ENCODE peak calls at places on chromosomes 5 and 9, in seven cellular contexts. One of them, this sample, is unnamed.

GRCh38 chr5:69493235-69493925 is 790 bp downstream of the OCLN start:
- DNase-seq in stimulated activated CD8-positive, alpha-beta memory T cell treated with anti-CD3 and anti-CD28 coated beads, Interleukin-15, amount 100 ng/mL, for 1 hour: no peak
- DNase-seq in D721Med: no peak
- DNase-seq in activated naive CD4-positive, alpha-beta T cell treated with anti-CD3 and anti-CD28 coated beads for 36 hours: peak
- DNase-seq in cerebellum: peak
- DNase-seq in substantia nigra: peak
- DNase-seq in SW 1271: peak
- DNase-seq in this sample: peak

GRCh38 chr9:13239208-13239607 is 40.3 kb downstream of the MPDZ start:
- DNase-seq in activated naive CD4-positive, alpha-beta T cell treated with anti-CD3 and anti-CD28 coated beads for 36 hours: no peak
- DNase-seq in cerebellum: no peak
- DNase-seq in SW 1271: no peak
- DNase-seq in substantia nigra: no peak
- DNase-seq in stimulated activated CD8-positive, alpha-beta memory T cell treated with anti-CD3 and anti-CD28 coated beads, Interleukin-15, amount 100 ng/mL, for 1 hour: no peak
- DNase-seq in D721Med: no peak
- DNase-seq in this sample: no peak

GRCh38 chr5:80250801-80251200 is 5.0 kb downstream of the SERINC5 start:
- DNase-seq in SW 1271: no peak
- DNase-seq in stimulated activated CD8-positive, alpha-beta memory T cell treated with anti-CD3 and anti-CD28 coated beads, Interleukin-15, amount 100 ng/mL, for 1 hour: no peak
- DNase-seq in D721Med: no peak
- DNase-seq in activated naive CD4-positive, alpha-beta T cell treated with anti-CD3 and anti-CD28 coated beads for 36 hours: no peak
- DNase-seq in cerebellum: no peak
- DNase-seq in substantia nigra: no peak
- DNase-seq in this sample: no peak

GRCh38 chr5:25119654-25120053 is 474.9 kb upstream of the CDH10 start:
- DNase-seq in SW 1271: no peak
- DNase-seq in stimulated activated CD8-positive, alpha-beta memory T cell treated with anti-CD3 and anti-CD28 coated beads, Interleukin-15, amount 100 ng/mL, for 1 hour: no peak
- DNase-seq in substantia nigra: no peak
- DNase-seq in D721Med: no peak
- DNase-seq in activated naive CD4-positive, alpha-beta T cell treated with anti-CD3 and anti-CD28 coated beads for 36 hours: no peak
- DNase-seq in cerebellum: no peak
- DNase-seq in this sample: no peak

GRCh38 chr9:29945012-29945411 is 2371.7 kb upstream of the C9orf72 start:
- DNase-seq in SW 1271: no peak
- DNase-seq in stimulated activated CD8-positive, alpha-beta memory T cell treated with anti-CD3 and anti-CD28 coated beads, Interleukin-15, amount 100 ng/mL, for 1 hour: no peak
- DNase-seq in substantia nigra: no peak
- DNase-seq in D721Med: no peak
- DNase-seq in activated naive CD4-positive, alpha-beta T cell treated with anti-CD3 and anti-CD28 coated beads for 36 hours: no peak
- DNase-seq in cerebellum: no peak
- DNase-seq in this sample: no peak

GRCh38 chr5:1661311-1661710 is 137.6 kb upstream of the LPCAT1 start:
- DNase-seq in cerebellum: no peak
- DNase-seq in SW 1271: no peak
- DNase-seq in D721Med: no peak
- DNase-seq in stimulated activated CD8-positive, alpha-beta memory T cell treated with anti-CD3 and anti-CD28 coated beads, Interleukin-15, amount 100 ng/mL, for 1 hour: no peak
- DNase-seq in activated naive CD4-positive, alpha-beta T cell treated with anti-CD3 and anti-CD28 coated beads for 36 hours: no peak
- DNase-seq in substantia nigra: no peak
- DNase-seq in this sample: no peak

GRCh38 chr5:6365977-6366590 is 12.3 kb downstream of the MED10 start:
- DNase-seq in substantia nigra: no peak
- DNase-seq in SW 1271: no peak
- DNase-seq in activated naive CD4-positive, alpha-beta T cell treated with anti-CD3 and anti-CD28 coated beads for 36 hours: no peak
- DNase-seq in D721Med: no peak
- DNase-seq in stimulated activated CD8-positive, alpha-beta memory T cell treated with anti-CD3 and anti-CD28 coated beads, Interleukin-15, amount 100 ng/mL, for 1 hour: no peak
- DNase-seq in cerebellum: peak
- DNase-seq in this sample: no peak

GRCh38 chr9:70789086-70789485 is 332.3 kb downstream of the TRPM3 start:
- DNase-seq in D721Med: no peak
- DNase-seq in substantia nigra: no peak
- DNase-seq in activated naive CD4-positive, alpha-beta T cell treated with anti-CD3 and anti-CD28 coated beads for 36 hours: no peak
- DNase-seq in stimulated activated CD8-positive, alpha-beta memory T cell treated with anti-CD3 and anti-CD28 coated beads, Interleukin-15, amount 100 ng/mL, for 1 hour: no peak
- DNase-seq in SW 1271: no peak
- DNase-seq in cerebellum: no peak
- DNase-seq in this sample: no peak

GRCh38 chr5:113748403-113748802 is 234.9 kb downstream of the YTHDC2 start:
- DNase-seq in activated naive CD4-positive, alpha-beta T cell treated with anti-CD3 and anti-CD28 coated beads for 36 hours: no peak
- DNase-seq in SW 1271: no peak
- DNase-seq in substantia nigra: no peak
- DNase-seq in D721Med: no peak
- DNase-seq in stimulated activated CD8-positive, alpha-beta memory T cell treated with anti-CD3 and anti-CD28 coated beads, Interleukin-15, amount 100 ng/mL, for 1 hour: no peak
- DNase-seq in cerebellum: no peak
- DNase-seq in this sample: no peak

GRCh38 chr9:108300296-108301287 is 555.2 kb downstream of the ACTL7B start:
- DNase-seq in SW 1271: no peak
- DNase-seq in cerebellum: no peak
- DNase-seq in activated naive CD4-positive, alpha-beta T cell treated with anti-CD3 and anti-CD28 coated beads for 36 hours: no peak
- DNase-seq in D721Med: no peak
- DNase-seq in substantia nigra: no peak
- DNase-seq in stimulated activated CD8-positive, alpha-beta memory T cell treated with anti-CD3 and anti-CD28 coated beads, Interleukin-15, amount 100 ng/mL, for 1 hour: no peak
- DNase-seq in this sample: no peak

GRCh38 chr5:133963493-133964128 is 4.8 kb downstream of the C5orf15 start:
- DNase-seq in SW 1271: no peak
- DNase-seq in D721Med: no peak
- DNase-seq in activated naive CD4-positive, alpha-beta T cell treated with anti-CD3 and anti-CD28 coated beads for 36 hours: no peak
- DNase-seq in substantia nigra: no peak
- DNase-seq in cerebellum: no peak
- DNase-seq in stimulated activated CD8-positive, alpha-beta memory T cell treated with anti-CD3 and anti-CD28 coated beads, Interleukin-15, amount 100 ng/mL, for 1 hour: no peak
- DNase-seq in this sample: no peak

GRCh38 chr5:55409775-55410174 is 102.0 kb downstream of the MTREX start:
- DNase-seq in D721Med: no peak
- DNase-seq in SW 1271: no peak
- DNase-seq in substantia nigra: no peak
- DNase-seq in stimulated activated CD8-positive, alpha-beta memory T cell treated with anti-CD3 and anti-CD28 coated beads, Interleukin-15, amount 100 ng/mL, for 1 hour: no peak
- DNase-seq in activated naive CD4-positive, alpha-beta T cell treated with anti-CD3 and anti-CD28 coated beads for 36 hours: no peak
- DNase-seq in cerebellum: no peak
- DNase-seq in this sample: no peak

GRCh38 chr5:14078716-14079115 is 64.4 kb upstream of the TRIO start:
- DNase-seq in D721Med: no peak
- DNase-seq in cerebellum: no peak
- DNase-seq in activated naive CD4-positive, alpha-beta T cell treated with anti-CD3 and anti-CD28 coated beads for 36 hours: no peak
- DNase-seq in SW 1271: no peak
- DNase-seq in substantia nigra: no peak
- DNase-seq in stimulated activated CD8-positive, alpha-beta memory T cell treated with anti-CD3 and anti-CD28 coated beads, Interleukin-15, amount 100 ng/mL, for 1 hour: no peak
- DNase-seq in this sample: no peak

GRCh38 chr5:111772456-111772855 is 15.5 kb upstream of the NREP start:
- DNase-seq in substantia nigra: no peak
- DNase-seq in SW 1271: peak
- DNase-seq in activated naive CD4-positive, alpha-beta T cell treated with anti-CD3 and anti-CD28 coated beads for 36 hours: peak
- DNase-seq in D721Med: no peak
- DNase-seq in cerebellum: no peak
- DNase-seq in stimulated activated CD8-positive, alpha-beta memory T cell treated with anti-CD3 and anti-CD28 coated beads, Interleukin-15, amount 100 ng/mL, for 1 hour: no peak
- DNase-seq in this sample: peak

GRCh38 chr5:156846914-156847313 is 3.2 kb upstream of the PPP1R2B start:
- DNase-seq in SW 1271: no peak
- DNase-seq in cerebellum: no peak
- DNase-seq in substantia nigra: no peak
- DNase-seq in D721Med: no peak
- DNase-seq in activated naive CD4-positive, alpha-beta T cell treated with anti-CD3 and anti-CD28 coated beads for 36 hours: no peak
- DNase-seq in stimulated activated CD8-positive, alpha-beta memory T cell treated with anti-CD3 and anti-CD28 coated beads, Interleukin-15, amount 100 ng/mL, for 1 hour: no peak
- DNase-seq in this sample: no peak

GRCh38 chr5:135454946-135455345 is 2.8 kb upstream of the TIFAB start:
- DNase-seq in activated naive CD4-positive, alpha-beta T cell treated with anti-CD3 and anti-CD28 coated beads for 36 hours: no peak
- DNase-seq in SW 1271: no peak
- DNase-seq in stimulated activated CD8-positive, alpha-beta memory T cell treated with anti-CD3 and anti-CD28 coated beads, Interleukin-15, amount 100 ng/mL, for 1 hour: no peak
- DNase-seq in substantia nigra: no peak
- DNase-seq in D721Med: no peak
- DNase-seq in cerebellum: no peak
- DNase-seq in this sample: no peak

GRCh38 chr9:6106576-6107339 is 91.3 kb upstream of the RANBP6 start:
- DNase-seq in cerebellum: peak
- DNase-seq in SW 1271: no peak
- DNase-seq in stimulated activated CD8-positive, alpha-beta memory T cell treated with anti-CD3 and anti-CD28 coated beads, Interleukin-15, amount 100 ng/mL, for 1 hour: no peak
- DNase-seq in substantia nigra: no peak
- DNase-seq in D721Med: no peak
- DNase-seq in activated naive CD4-positive, alpha-beta T cell treated with anti-CD3 and anti-CD28 coated beads for 36 hours: peak
- DNase-seq in this sample: peak

GRCh38 chr9:72399391-72399790 is 34.4 kb upstream of the ZFAND5 start:
- DNase-seq in stimulated activated CD8-positive, alpha-beta memory T cell treated with anti-CD3 and anti-CD28 coated beads, Interleukin-15, amount 100 ng/mL, for 1 hour: no peak
- DNase-seq in D721Med: no peak
- DNase-seq in substantia nigra: no peak
- DNase-seq in SW 1271: no peak
- DNase-seq in activated naive CD4-positive, alpha-beta T cell treated with anti-CD3 and anti-CD28 coated beads for 36 hours: no peak
- DNase-seq in cerebellum: no peak
- DNase-seq in this sample: no peak

GRCh38 chr5:125961150-125961549 is 462.1 kb upstream of the GRAMD2B start:
- DNase-seq in cerebellum: no peak
- DNase-seq in activated naive CD4-positive, alpha-beta T cell treated with anti-CD3 and anti-CD28 coated beads for 36 hours: no peak
- DNase-seq in SW 1271: no peak
- DNase-seq in D721Med: no peak
- DNase-seq in substantia nigra: no peak
- DNase-seq in stimulated activated CD8-positive, alpha-beta memory T cell treated with anti-CD3 and anti-CD28 coated beads, Interleukin-15, amount 100 ng/mL, for 1 hour: no peak
- DNase-seq in this sample: no peak

GRCh38 chr9:88041447-88041846 is 67.1 kb upstream of the CDK20 start:
- DNase-seq in D721Med: no peak
- DNase-seq in activated naive CD4-positive, alpha-beta T cell treated with anti-CD3 and anti-CD28 coated beads for 36 hours: no peak
- DNase-seq in cerebellum: no peak
- DNase-seq in substantia nigra: no peak
- DNase-seq in SW 1271: no peak
- DNase-seq in stimulated activated CD8-positive, alpha-beta memory T cell treated with anti-CD3 and anti-CD28 coated beads, Interleukin-15, amount 100 ng/mL, for 1 hour: no peak
- DNase-seq in this sample: no peak

GRCh38 chr9:113373676-113374392 is 3.0 kb downstream of the HDHD3 start:
- DNase-seq in D721Med: no peak
- DNase-seq in activated naive CD4-positive, alpha-beta T cell treated with anti-CD3 and anti-CD28 coated beads for 36 hours: no peak
- DNase-seq in cerebellum: no peak
- DNase-seq in substantia nigra: no peak
- DNase-seq in SW 1271: no peak
- DNase-seq in stimulated activated CD8-positive, alpha-beta memory T cell treated with anti-CD3 and anti-CD28 coated beads, Interleukin-15, amount 100 ng/mL, for 1 hour: no peak
- DNase-seq in this sample: no peak

GRCh38 chr9:127828262-127829031 is 25.8 kb downstream of the FPGS start:
- DNase-seq in activated naive CD4-positive, alpha-beta T cell treated with anti-CD3 and anti-CD28 coated beads for 36 hours: no peak
- DNase-seq in substantia nigra: peak
- DNase-seq in cerebellum: peak
- DNase-seq in D721Med: no peak
- DNase-seq in SW 1271: no peak
- DNase-seq in stimulated activated CD8-positive, alpha-beta memory T cell treated with anti-CD3 and anti-CD28 coated beads, Interleukin-15, amount 100 ng/mL, for 1 hour: no peak
- DNase-seq in this sample: peak

GRCh38 chr5:79973511-79973910 is 17.6 kb downstream of the MTX3 start:
- DNase-seq in activated naive CD4-positive, alpha-beta T cell treated with anti-CD3 and anti-CD28 coated beads for 36 hours: no peak
- DNase-seq in stimulated activated CD8-positive, alpha-beta memory T cell treated with anti-CD3 and anti-CD28 coated beads, Interleukin-15, amount 100 ng/mL, for 1 hour: no peak
- DNase-seq in D721Med: no peak
- DNase-seq in SW 1271: no peak
- DNase-seq in cerebellum: no peak
- DNase-seq in substantia nigra: no peak
- DNase-seq in this sample: no peak

GRCh38 chr9:77667151-77667550 is 19.0 kb upstream of the GNA14 start:
- DNase-seq in stimulated activated CD8-positive, alpha-beta memory T cell treated with anti-CD3 and anti-CD28 coated beads, Interleukin-15, amount 100 ng/mL, for 1 hour: no peak
- DNase-seq in D721Med: no peak
- DNase-seq in cerebellum: no peak
- DNase-seq in SW 1271: no peak
- DNase-seq in activated naive CD4-positive, alpha-beta T cell treated with anti-CD3 and anti-CD28 coated beads for 36 hours: no peak
- DNase-seq in substantia nigra: no peak
- DNase-seq in this sample: no peak

GRCh38 chr5:111385970-111386831 is 126.1 kb downstream of the STARD4 start:
- DNase-seq in stimulated activated CD8-positive, alpha-beta memory T cell treated with anti-CD3 and anti-CD28 coated beads, Interleukin-15, amount 100 ng/mL, for 1 hour: no peak
- DNase-seq in substantia nigra: peak
- DNase-seq in SW 1271: no peak
- DNase-seq in cerebellum: peak
- DNase-seq in activated naive CD4-positive, alpha-beta T cell treated with anti-CD3 and anti-CD28 coated beads for 36 hours: no peak
- DNase-seq in D721Med: peak
- DNase-seq in this sample: no peak

GRCh38 chr5:99068944-99069650 is 140.3 kb upstream of the CHD1 start:
- DNase-seq in substantia nigra: no peak
- DNase-seq in stimulated activated CD8-positive, alpha-beta memory T cell treated with anti-CD3 and anti-CD28 coated beads, Interleukin-15, amount 100 ng/mL, for 1 hour: no peak
- DNase-seq in activated naive CD4-positive, alpha-beta T cell treated with anti-CD3 and anti-CD28 coated beads for 36 hours: no peak
- DNase-seq in D721Med: no peak
- DNase-seq in SW 1271: no peak
- DNase-seq in cerebellum: no peak
- DNase-seq in this sample: no peak

GRCh38 chr5:106730912-106731311 is 939.8 kb downstream of the EFNA5 start:
- DNase-seq in SW 1271: no peak
- DNase-seq in stimulated activated CD8-positive, alpha-beta memory T cell treated with anti-CD3 and anti-CD28 coated beads, Interleukin-15, amount 100 ng/mL, for 1 hour: no peak
- DNase-seq in cerebellum: no peak
- DNase-seq in activated naive CD4-positive, alpha-beta T cell treated with anti-CD3 and anti-CD28 coated beads for 36 hours: no peak
- DNase-seq in D721Med: no peak
- DNase-seq in substantia nigra: no peak
- DNase-seq in this sample: no peak

GRCh38 chr9:134287591-134288518 is 38.4 kb upstream of the RXRA start:
- DNase-seq in substantia nigra: no peak
- DNase-seq in activated naive CD4-positive, alpha-beta T cell treated with anti-CD3 and anti-CD28 coated beads for 36 hours: no peak
- DNase-seq in cerebellum: no peak
- DNase-seq in D721Med: no peak
- DNase-seq in SW 1271: no peak
- DNase-seq in stimulated activated CD8-positive, alpha-beta memory T cell treated with anti-CD3 and anti-CD28 coated beads, Interleukin-15, amount 100 ng/mL, for 1 hour: no peak
- DNase-seq in this sample: no peak

GRCh38 chr9:4574657-4575243 is 84.5 kb downstream of the SLC1A1 start:
- DNase-seq in cerebellum: no peak
- DNase-seq in substantia nigra: no peak
- DNase-seq in D721Med: no peak
- DNase-seq in activated naive CD4-positive, alpha-beta T cell treated with anti-CD3 and anti-CD28 coated beads for 36 hours: no peak
- DNase-seq in SW 1271: no peak
- DNase-seq in stimulated activated CD8-positive, alpha-beta memory T cell treated with anti-CD3 and anti-CD28 coated beads, Interleukin-15, amount 100 ng/mL, for 1 hour: no peak
- DNase-seq in this sample: no peak

GRCh38 chr9:121298689-121299112 is 30.7 kb downstream of the GSN start:
- DNase-seq in activated naive CD4-positive, alpha-beta T cell treated with anti-CD3 and anti-CD28 coated beads for 36 hours: no peak
- DNase-seq in substantia nigra: no peak
- DNase-seq in D721Med: no peak
- DNase-seq in cerebellum: no peak
- DNase-seq in stimulated activated CD8-positive, alpha-beta memory T cell treated with anti-CD3 and anti-CD28 coated beads, Interleukin-15, amount 100 ng/mL, for 1 hour: no peak
- DNase-seq in SW 1271: no peak
- DNase-seq in this sample: no peak

GRCh38 chr5:102903074-102903871 is 148.2 kb downstream of the PAM start:
- DNase-seq in D721Med: no peak
- DNase-seq in substantia nigra: no peak
- DNase-seq in SW 1271: no peak
- DNase-seq in stimulated activated CD8-positive, alpha-beta memory T cell treated with anti-CD3 and anti-CD28 coated beads, Interleukin-15, amount 100 ng/mL, for 1 hour: no peak
- DNase-seq in activated naive CD4-positive, alpha-beta T cell treated with anti-CD3 and anti-CD28 coated beads for 36 hours: no peak
- DNase-seq in cerebellum: no peak
- DNase-seq in this sample: no peak

GRCh38 chr5:9691261-9691660 is 61.1 kb upstream of the TAS2R1 start:
- DNase-seq in activated naive CD4-positive, alpha-beta T cell treated with anti-CD3 and anti-CD28 coated beads for 36 hours: no peak
- DNase-seq in substantia nigra: no peak
- DNase-seq in SW 1271: no peak
- DNase-seq in cerebellum: no peak
- DNase-seq in D721Med: no peak
- DNase-seq in stimulated activated CD8-positive, alpha-beta memory T cell treated with anti-CD3 and anti-CD28 coated beads, Interleukin-15, amount 100 ng/mL, for 1 hour: no peak
- DNase-seq in this sample: no peak

GRCh38 chr5:9621379-9621903 is 8.7 kb downstream of the TAS2R1 start:
- DNase-seq in SW 1271: no peak
- DNase-seq in activated naive CD4-positive, alpha-beta T cell treated with anti-CD3 and anti-CD28 coated beads for 36 hours: no peak
- DNase-seq in stimulated activated CD8-positive, alpha-beta memory T cell treated with anti-CD3 and anti-CD28 coated beads, Interleukin-15, amount 100 ng/mL, for 1 hour: no peak
- DNase-seq in cerebellum: no peak
- DNase-seq in substantia nigra: no peak
- DNase-seq in D721Med: no peak
- DNase-seq in this sample: peak